ENCODE peak calls at places on chromosome 19, in seven cellular contexts. O is MV-4-11; X is OCI-LY7; A is mesothelial cell of epicardium; G is stimulated activated CD4-positive, alpha-beta T cell treated with anti-CD3 and anti-CD28 coated beads, Interleukin-2, amount 100 ng/mL, for 48 hours; P is astrocyte of the cerebellum; B is activated CD4-positive, alpha-beta T cell treated with anti-CD3 and anti-CD28 coated beads, Interleukin-2, amount 50 U/mL, for 24 hours. Y is an unnamed sample.

GRCh38 chr19:47819841-47820244 is 1.9 kb upstream of the CRX start:
- DNase-seq in P (no peak), O (peak), A (no peak), B (no peak), X (peak), G (no peak), Y (no peak)

GRCh38 chr19:30068528-30069395 is 126.7 kb downstream of the URI1 start:
- DNase-seq in B (no peak), X (no peak), P (no peak), G (no peak), O (no peak), A (no peak), Y (no peak)

GRCh38 chr19:5313307-5313706 is 27.3 kb downstream of the PTPRS start:
- DNase-seq in O (no peak), X (no peak), A (peak), G (no peak), P (no peak), B (no peak), Y (no peak)

GRCh38 chr19:17488593-17489391 is 18.5 kb downstream of the SLC27A1 start:
- DNase-seq in P (no peak), A (peak), G (peak), X (peak), O (no peak), B (peak), Y (peak)

GRCh38 chr19:15418112-15418587 is 638 bp downstream of the AKAP8L start:
- DNase-seq in P (peak), B (no peak), A (peak), O (no peak), X (no peak), G (no peak), Y (no peak)

GRCh38 chr19:31496076-31496475 is 146.8 kb upstream of the TSHZ3 start:
- DNase-seq in B (no peak), O (no peak), G (no peak), A (peak), P (no peak), X (no peak), Y (no peak)

GRCh38 chr19:7513809-7514642 is 1.9 kb upstream of the ZNF358 start:
- DNase-seq in P (no peak), X (no peak), A (no peak), B (no peak), O (no peak), G (no peak), Y (no peak)

GRCh38 chr19:39407644-39408391 is 1.2 kb downstream of the ZFP36 start:
- DNase-seq in X (peak), P (no peak), A (no peak), B (no peak), O (peak), G (no peak), Y (no peak)

GRCh38 chr19:34513767-34514166 is 32.2 kb downstream of the WTIP start:
- DNase-seq in B (no peak), O (no peak), P (no peak), X (no peak), G (no peak), A (no peak), Y (no peak)

GRCh38 chr19:21148681-21149080 is 6.8 kb downstream of the ZNF431 start:
- DNase-seq in A (no peak), O (no peak), X (no peak), B (no peak), P (no peak), G (no peak), Y (no peak)